ENCODE peak calls at places on chromosomes 16 and 17, in five cellular contexts. D, M, K, A and F are unnamed samples. For H4K20me1, the result is how much of the 10 kb centered on the place peaks cover.

GRCh38 chr17:59842901-59843652 is 49.7 kb downstream of the TUBD1 start:
- DNase-seq in D (no peak), M (peak), K (no peak), A (no peak), F (no peak)

GRCh38 chr16:49464877-49465504 is 91.4 kb downstream of the C16orf78 start:
- DNase-seq in D (peak), M (no peak), K (peak), A (no peak), F (peak)

GRCh38 chr16:13189250-13189649 is 287.9 kb downstream of the SHISA9 start:
- DNase-seq in D (no peak), M (no peak), K (no peak), A (no peak), F (no peak)

GRCh38 chr17:78132086-78132676 is 1.6 kb downstream of the TMC8 start:
- DNase-seq in D (peak), M (no peak), K (no peak), A (no peak), F (peak)

GRCh38 chr16:87951550-87952538 is 610 bp downstream of the BANP start:
- DNase-seq in D (no peak), M (no peak), K (peak), A (no peak), F (peak)

GRCh38 chr17:15944720-15945492 is at the start of gene ADORA2B:
- DNase-seq in D (no peak), M (peak), K (peak), A (no peak), F (no peak)

GRCh38 chr16:25841776-25842175 is 150.0 kb downstream of the HS3ST4 start:
- DNase-seq in D (no peak), M (no peak), K (no peak), A (no peak), F (no peak)

GRCh38 chr17:36524428-36524876 is 10.2 kb downstream of the MYO19 start:
- DNase-seq in D (peak), M (peak), K (no peak), A (no peak), F (no peak)

GRCh38 chr16:85590506-85590832 is 22.7 kb upstream of the GSE1 start:
- DNase-seq in D (no peak), M (no peak), K (no peak), A (no peak), F (no peak)

GRCh38 chr17:64007838-64008282 is 9.7 kb downstream of the PRR29 start:
- DNase-seq in D (no peak), M (no peak), K (no peak), A (no peak), F (no peak)

GRCh38 chr17:81159611-81160265 is 5.6 kb upstream of the PVALEF start:
- DNase-seq in D (no peak), M (no peak), K (no peak), A (no peak), F (no peak)

GRCh38 chr17:67620088-67620487 is 97.6 kb upstream of the NOL11 start:
- DNase-seq in D (no peak), M (no peak), K (no peak), A (no peak), F (no peak)

GRCh38 chr16:28538733-28539596 is at the start of gene NUPR1:
- DNase-seq in D (no peak), M (peak), K (no peak), A (no peak), F (no peak)

GRCh38 chr16:86347916-86348555 is 162.3 kb upstream of the FOXF1 start:
- DNase-seq in D (no peak), M (no peak), K (no peak), A (no peak), F (no peak)

GRCh38 chr16:87422106-87422505 is 30.0 kb downstream of the MAP1LC3B start:
- DNase-seq in D (no peak), M (no peak), K (no peak), A (no peak), F (no peak)

GRCh38 chr17:17663160-17664072 is 17.8 kb upstream of the RAI1 start:
- DNase-seq in D (no peak), M (peak), K (peak), A (peak), F (peak)

GRCh38 chr16:57993452-57993851 is 7.0 kb downstream of the ZNF319 start:
- DNase-seq in D (no peak), M (no peak), K (no peak), A (no peak), F (no peak)

GRCh38 chr17:50183439-50184001 is 17.7 kb downstream of the SGCA start:
- DNase-seq in D (no peak), M (peak), K (no peak), A (no peak), F (no peak)

GRCh38 chr16:84819644-84820304 is at the start of gene CRISPLD2:
- DNase-seq in D (peak), M (peak), K (peak), A (peak), F (peak)

GRCh38 chr17:76888661-76889060 is 20.5 kb downstream of the MGAT5B start:
- DNase-seq in D (no peak), M (no peak), K (no peak), A (no peak), F (no peak)

GRCh38 chr17:63406689-63407330 is 39.3 kb downstream of the CYB561 start:
- DNase-seq in D (peak), M (peak), K (peak), A (peak), F (peak)

GRCh38 chr17:73506470-73507435 is 137.5 kb downstream of the SDK2 start:
- DNase-seq in D (no peak), M (no peak), K (peak), A (no peak), F (no peak)

GRCh38 chr16:72012607-72013006 is 4.1 kb downstream of the DHODH start:
- DNase-seq in D (no peak), M (no peak), K (no peak), A (no peak), F (no peak)

GRCh38 chr17:68398731-68399637 is 58.3 kb downstream of the WIPI1 start:
- DNase-seq in D (peak), M (peak), K (peak), A (no peak), F (peak)

GRCh38 chr17:49227436-49228261 is 2.9 kb downstream of the PHOSPHO1 start:
- DNase-seq in D (peak), M (peak), K (peak), A (no peak), F (peak)

GRCh38 chr16:67509016-67509415 is 19.6 kb upstream of the RIPOR1 start:
- DNase-seq in D (no peak), M (no peak), K (no peak), A (no peak), F (peak)

GRCh38 chr17:61600621-61601020 is 9.6 kb upstream of the NACA2 start:
- DNase-seq in D (no peak), M (no peak), K (no peak), A (no peak), F (no peak)

GRCh38 chr16:87060026-87060986 is 256.9 kb downstream of the C16orf95 start:
- DNase-seq in D (peak), M (peak), K (no peak), A (no peak), F (no peak)

GRCh38 chr16:6611535-6611934 is 721.1 kb upstream of the RBFOX1 start:
- DNase-seq in D (no peak), M (no peak), K (no peak), A (peak), F (no peak)

GRCh38 chr17:75371339-75371738 is 34.1 kb downstream of the GRB2 start:
- DNase-seq in D (no peak), M (no peak), K (no peak), A (no peak), F (no peak)

GRCh38 chr17:4229627-4230026 is 34.2 kb downstream of the ANKFY1 start:
- DNase-seq in D (no peak), M (peak), K (no peak), A (no peak), F (no peak)

GRCh38 chr16:88060524-88061219 is 109.4 kb downstream of the BANP start:
- DNase-seq in D (no peak), M (no peak), K (no peak), A (no peak), F (no peak)

GRCh38 chr16:49503242-49504022 is 129.8 kb downstream of the C16orf78 start:
- DNase-seq in D (no peak), M (no peak), K (no peak), A (no peak), F (no peak)

GRCh38 chr17:879546-879945 is 97.4 kb downstream of the MRM3 start:
- DNase-seq in D (peak), M (peak), K (no peak), A (peak), F (peak)

GRCh38 chr16:48013476-48013875 is 142.3 kb downstream of the ABCC12 start:
- DNase-seq in D (no peak), M (no peak), K (no peak), A (no peak), F (no peak)

GRCh38 chr16:89864421-89864820 is 9.0 kb upstream of the TCF25 start:
- DNase-seq in D (no peak), M (peak), K (no peak), A (no peak), F (no peak)

GRCh38 chr17:55451758-55452468 is 30.3 kb upstream of the MMD start:
- DNase-seq in D (no peak), M (peak), K (peak), A (no peak), F (no peak)

DNA sequence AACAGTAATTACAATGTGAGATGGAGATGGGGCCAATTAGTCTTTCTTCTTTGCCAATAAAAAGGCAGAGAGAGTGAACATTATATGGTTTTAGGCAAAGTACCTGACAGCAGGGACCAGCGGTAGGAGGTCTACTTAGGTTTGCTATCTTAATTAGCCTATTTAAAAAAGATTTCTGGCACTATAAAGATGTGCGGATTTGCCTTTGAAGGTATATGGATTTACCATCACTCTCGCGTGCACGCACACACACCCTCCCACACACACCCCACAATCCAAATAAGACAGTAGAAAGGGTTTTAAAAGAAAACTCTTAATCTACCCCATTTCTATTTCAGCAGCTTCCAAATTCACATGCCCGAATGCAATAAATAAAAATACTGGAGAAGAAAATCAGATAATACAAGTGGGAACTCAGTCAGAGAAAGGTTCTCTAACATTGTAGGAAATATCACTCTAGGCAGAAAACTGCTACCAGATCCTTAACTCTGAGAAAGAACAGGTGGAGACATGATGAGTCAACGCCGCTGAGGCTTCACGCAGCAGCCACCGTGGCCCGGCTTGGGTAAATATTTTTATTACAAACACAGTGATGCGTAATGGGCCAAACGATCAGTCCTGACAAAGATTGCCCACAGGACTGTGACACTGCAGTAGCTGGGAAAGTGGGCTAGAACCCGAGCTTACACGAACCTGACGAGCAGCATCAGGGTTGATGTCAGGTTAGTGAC is 66.6 kb upstream of the AXIN2 start:
- DNase-seq in D (peak), M (peak), K (no peak), A (no peak), F (no peak)
- H4K20me1 ChIP-seq in D (under half), M (under half), K (under half), A (under half), F (under half)

GRCh38 chr17:57550671-57551315 is 194.3 kb downstream of the CCDC182 start:
- DNase-seq in D (no peak), M (no peak), K (no peak), A (no peak), F (no peak)

GRCh38 chr17:57552114-57552601 is 192.9 kb downstream of the CCDC182 start:
- DNase-seq in D (no peak), M (no peak), K (peak), A (no peak), F (peak)

GRCh38 chr17:57549996-57550395 is 195.1 kb downstream of the CCDC182 start:
- DNase-seq in D (no peak), M (no peak), K (no peak), A (no peak), F (peak)

GRCh38 chr17:57553525-57553924 is 191.6 kb downstream of the CCDC182 start:
- DNase-seq in D (no peak), M (peak), K (no peak), A (no peak), F (no peak)

GRCh38 chr17:57551321-57552079 is 193.6 kb downstream of the CCDC182 start:
- DNase-seq in D (peak), M (no peak), K (no peak), A (no peak), F (peak)
- H3K9ac ChIP-seq in D (peak), M (no peak), K (no peak), A (no peak), F (peak)

GRCh38 chr17:51258756-51259573 is 884 bp downstream of the MBTD1 start:
- DNase-seq in D (no peak), M (no peak), K (no peak), A (no peak), F (peak)
- H4K20me1 ChIP-seq in D (under half), M (under half), K (half or more), A (under half), F (half or more)

GRCh38 chr16:31134625-31135534 is 647 bp downstream of the PRSS8 start:
- DNase-seq in D (no peak), M (no peak), K (no peak), A (no peak), F (no peak)

GRCh38 chr16:31132303-31132978 is 3.1 kb downstream of the PRSS8 start:
- DNase-seq in D (no peak), M (no peak), K (no peak), A (no peak), F (no peak)

GRCh38 chr16:31132979-31133599 is 2.4 kb downstream of the PRSS8 start:
- DNase-seq in D (no peak), M (no peak), K (no peak), A (no peak), F (no peak)

GRCh38 chr16:31135535-31136286 is at the start of gene PRSS8:
- DNase-seq in D (no peak), M (no peak), K (no peak), A (no peak), F (no peak)

GRCh38 chr16:31134091-31134571 is 1.4 kb downstream of the PRSS8 start:
- DNase-seq in D (no peak), M (peak), K (no peak), A (no peak), F (no peak)
- H3K9ac ChIP-seq in D (no peak), M (no peak), K (no peak), A (no peak), F (no peak)

GRCh38 chr16:4384497-4384896 is 12.8 kb downstream of the VASN start:
- DNase-seq in D (no peak), M (peak), K (peak), A (no peak), F (no peak)
- H4K20me1 ChIP-seq in D (under half), M (half or more), K (under half), A (under half), F (under half)